ENCODE peak calls at places on chromosomes 5 and 9, in four cellular contexts. A is GM12878, S is ovary, M is A549. P is an unnamed sample.

GRCh38 chr5:161096006-161096405 is 244.0 kb upstream of the ATP10B start:
- DNase-seq in A (no peak), S (no peak), M (no peak), P (no peak)

GRCh38 chr5:140402258-140403074 is 833 bp downstream of the ANKHD1 start:
- DNase-seq in A (peak), S (no peak), M (peak), P (peak)

GRCh38 chr9:77370064-77370463 is 192.7 kb downstream of the VPS13A start:
- DNase-seq in A (no peak), S (no peak), M (no peak), P (no peak)

GRCh38 chr9:77511525-77511924 is 136.6 kb downstream of the GNA14 start:
- DNase-seq in A (no peak), S (no peak), M (no peak), P (no peak)

GRCh38 chr5:155027993-155028629 is 14.6 kb downstream of the KIF4B start:
- DNase-seq in A (no peak), S (no peak), M (peak), P (no peak)

GRCh38 chr5:52007230-52007858 is 624.1 kb downstream of the ISL1 start:
- DNase-seq in A (no peak), S (no peak), M (peak), P (no peak)

GRCh38 chr5:93221-93980 is 1.4 kb downstream of the PLEKHG4B start:
- DNase-seq in A (no peak), S (no peak), M (no peak), P (peak)

GRCh38 chr5:149581931-149582768 is 852 bp downstream of the ARHGEF37 start:
- DNase-seq in A (no peak), S (peak), M (no peak), P (no peak)

GRCh38 chr9:37364751-37365360 is 57.6 kb upstream of the GRHPR start:
- DNase-seq in A (no peak), S (no peak), M (no peak), P (no peak)

GRCh38 chr9:128231638-128232568 is 28.7 kb downstream of the DNM1 start:
- DNase-seq in A (no peak), S (no peak), M (no peak), P (no peak)

GRCh38 chr9:133980864-133981588 is 11.1 kb downstream of the VAV2 start:
- DNase-seq in A (no peak), S (peak), M (no peak), P (no peak)

GRCh38 chr5:159913048-159913447 is 3.2 kb upstream of the ADRA1B start:
- DNase-seq in A (no peak), S (no peak), M (peak), P (no peak)

GRCh38 chr9:3809724-3810123 is 283.9 kb upstream of the RFX3 start:
- DNase-seq in A (peak), S (no peak), M (no peak), P (no peak)

GRCh38 chr9:128587453-128587852 is 35.1 kb downstream of the SPTAN1 start:
- DNase-seq in A (peak), S (no peak), M (no peak), P (no peak)

GRCh38 chr5:96936431-96937221 is 746 bp downstream of the LNPEP start:
- DNase-seq in A (no peak), S (no peak), M (peak), P (no peak)

GRCh38 chr9:112789493-112789892 is 38.9 kb downstream of the SNX30 start:
- DNase-seq in A (no peak), S (no peak), M (no peak), P (no peak)

GRCh38 chr9:9746826-9747225 is 866.0 kb downstream of the PTPRD start:
- DNase-seq in A (no peak), S (no peak), M (no peak), P (no peak)

GRCh38 chr5:77849308-77849900 is 73.3 kb upstream of the TBCA start:
- DNase-seq in A (no peak), S (no peak), M (no peak), P (no peak)

GRCh38 chr5:137954131-137954879 is 65.0 kb downstream of the PKD2L2 start:
- DNase-seq in A (no peak), S (no peak), M (peak), P (no peak)

GRCh38 chr9:104982543-104982942 is 54.6 kb upstream of the ABCA1 start:
- DNase-seq in A (no peak), S (no peak), M (no peak), P (no peak)

GRCh38 chr5:659496-660263 is 33.5 kb downstream of the TPPP start:
- DNase-seq in A (no peak), S (no peak), M (no peak), P (no peak)

GRCh38 chr5:569358-569867 is 42.7 kb upstream of the CEP72 start:
- DNase-seq in A (no peak), S (no peak), M (no peak), P (peak)

GRCh38 chr9:88766778-88767503 is 224.3 kb upstream of the S1PR3 start:
- DNase-seq in A (no peak), S (no peak), M (no peak), P (no peak)

GRCh38 chr5:50709471-50709870 is 43.0 kb downstream of the PARP8 start:
- DNase-seq in A (no peak), S (no peak), M (no peak), P (no peak)

GRCh38 chr9:27714388-27714787 is 141.1 kb upstream of the C9orf72 start:
- DNase-seq in A (no peak), S (no peak), M (peak), P (no peak)

GRCh38 chr5:142650060-142650459 is 35.8 kb downstream of the FGF1 start:
- DNase-seq in A (no peak), S (no peak), M (no peak), P (no peak)

GRCh38 chr9:37512439-37512838 is 26.7 kb downstream of the POLR1E start:
- DNase-seq in A (no peak), S (no peak), M (no peak), P (no peak)

GRCh38 chr9:133806623-133807010 is 68.5 kb upstream of the SARDH start:
- DNase-seq in A (no peak), S (no peak), M (no peak), P (no peak)

GRCh38 chr9:17962747-17963146 is 383.9 kb downstream of the SH3GL2 start:
- DNase-seq in A (no peak), S (no peak), M (no peak), P (no peak)

GRCh38 chr5:32711693-32712462 is 757 bp downstream of the NPR3 start:
- DNase-seq in A (no peak), S (peak), M (peak), P (peak)

GRCh38 chr5:33409435-33410146 is 31.2 kb upstream of the TARS1 start:
- DNase-seq in A (no peak), S (peak), M (no peak), P (no peak)

GRCh38 chr9:272251-273213 is 57.9 kb downstream of the DOCK8 start:
- DNase-seq in A (peak), S (no peak), M (no peak), P (peak)

GRCh38 chr9:68685213-68685612 is 19.8 kb upstream of the PIP5K1B start:
- DNase-seq in A (no peak), S (no peak), M (no peak), P (no peak)

GRCh38 chr9:87569008-87569908 is 71.6 kb downstream of the DAPK1 start:
- DNase-seq in A (no peak), S (peak), M (no peak), P (no peak)

GRCh38 chr5:178381921-178382688 is 149.5 kb upstream of the PHYKPL start:
- DNase-seq in A (no peak), S (peak), M (no peak), P (no peak)

GRCh38 chr5:39025456-39025855 is 48.7 kb downstream of the RICTOR start:
- DNase-seq in A (no peak), S (no peak), M (no peak), P (no peak)

GRCh38 chr5:154395407-154396106 is 50.2 kb upstream of the SAP30L start:
- DNase-seq in A (no peak), S (no peak), M (no peak), P (peak)

GRCh38 chr9:120940573-120940972 is 14.0 kb upstream of the TRAF1 start:
- DNase-seq in A (no peak), S (no peak), M (no peak), P (no peak)

GRCh38 chr9:120946259-120946658 is 19.7 kb upstream of the TRAF1 start:
- DNase-seq in A (no peak), S (no peak), M (no peak), P (no peak)

GRCh38 chr9:120941046-120941770 is 14.6 kb upstream of the TRAF1 start:
- DNase-seq in A (no peak), S (no peak), M (no peak), P (no peak)

GRCh38 chr9:120944434-120945125 is 18.0 kb upstream of the TRAF1 start:
- DNase-seq in A (peak), S (no peak), M (no peak), P (no peak)

DNA sequence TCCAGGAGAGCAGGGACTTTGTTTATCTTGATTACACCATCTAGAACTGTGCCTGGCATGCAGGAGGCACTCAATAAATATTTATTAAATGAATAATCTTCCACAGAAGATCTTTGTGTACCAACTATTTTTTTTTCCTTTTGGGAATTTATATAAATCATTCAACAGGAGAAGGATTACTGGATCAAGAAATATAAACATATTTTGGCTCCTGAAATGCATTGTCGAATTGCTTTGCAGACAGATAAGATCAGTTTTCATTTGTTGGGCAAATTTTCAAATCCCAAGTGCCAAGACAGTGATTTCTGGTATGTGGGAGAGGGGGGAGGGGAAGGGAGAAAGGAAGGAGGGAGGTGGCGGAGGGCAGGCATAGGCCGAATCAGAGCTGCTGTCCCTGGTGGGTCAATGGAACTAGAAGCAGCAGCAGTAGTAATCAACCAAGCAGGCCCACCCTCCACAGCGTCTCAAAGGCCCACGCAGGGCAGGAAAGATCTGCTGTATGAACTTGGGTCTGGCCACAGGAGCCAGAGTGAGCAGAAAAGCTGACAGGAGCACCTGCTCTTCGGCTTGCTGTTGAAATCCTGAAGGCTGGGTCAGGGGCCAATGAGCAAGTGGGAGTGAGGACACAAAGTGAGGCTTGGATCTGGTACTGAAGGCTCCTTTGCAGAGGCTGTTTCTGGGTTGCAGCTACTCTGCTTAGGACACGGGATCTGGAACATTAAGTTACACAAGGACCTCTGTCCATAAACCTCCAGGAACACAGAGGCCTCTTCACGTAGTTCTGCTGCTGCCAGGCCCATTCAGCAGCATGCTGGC is 15.8 kb upstream of the TRAF1 start:
- DNase-seq in A (no peak), S (no peak), M (no peak), P (no peak)
- TF ChIP-seq EP300 in A (no peak), S (no peak), M (no peak), P (no peak)

DNA sequence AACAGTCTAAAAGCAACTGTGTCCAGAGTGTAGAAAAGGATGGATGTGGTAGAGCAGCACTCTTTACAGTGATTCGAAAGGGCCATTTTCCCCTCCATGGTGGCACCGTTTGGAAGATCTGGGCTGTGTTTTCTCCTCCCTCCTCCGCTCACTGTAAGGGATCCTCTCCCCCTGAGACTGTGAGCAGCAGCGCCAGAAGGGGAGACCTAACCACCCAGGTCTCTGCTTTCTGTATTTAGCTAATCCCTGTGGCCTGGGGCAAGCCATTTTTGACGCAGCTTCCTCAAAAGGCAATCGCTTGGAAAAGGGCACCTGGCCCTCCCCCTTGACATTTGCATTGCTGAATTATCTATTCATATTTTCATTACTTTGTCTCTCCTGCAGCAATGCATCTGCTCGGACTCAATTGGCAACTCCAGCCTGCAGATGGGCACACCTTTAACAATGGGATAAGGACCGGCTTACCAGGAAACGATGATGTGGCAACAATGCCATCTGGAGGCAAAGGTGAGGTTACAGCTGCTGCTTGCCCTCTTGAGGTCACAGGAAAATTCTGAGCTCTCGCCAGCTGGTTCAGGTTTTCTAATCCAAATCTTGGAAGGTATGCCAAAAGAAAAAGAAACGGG is 244.3 kb upstream of the WWC1 start:
- DNase-seq in A (peak), S (no peak), M (peak), P (peak)
- TF ChIP-seq CTCF in A (peak), S (no peak), M (peak), P (no peak)

DNA sequence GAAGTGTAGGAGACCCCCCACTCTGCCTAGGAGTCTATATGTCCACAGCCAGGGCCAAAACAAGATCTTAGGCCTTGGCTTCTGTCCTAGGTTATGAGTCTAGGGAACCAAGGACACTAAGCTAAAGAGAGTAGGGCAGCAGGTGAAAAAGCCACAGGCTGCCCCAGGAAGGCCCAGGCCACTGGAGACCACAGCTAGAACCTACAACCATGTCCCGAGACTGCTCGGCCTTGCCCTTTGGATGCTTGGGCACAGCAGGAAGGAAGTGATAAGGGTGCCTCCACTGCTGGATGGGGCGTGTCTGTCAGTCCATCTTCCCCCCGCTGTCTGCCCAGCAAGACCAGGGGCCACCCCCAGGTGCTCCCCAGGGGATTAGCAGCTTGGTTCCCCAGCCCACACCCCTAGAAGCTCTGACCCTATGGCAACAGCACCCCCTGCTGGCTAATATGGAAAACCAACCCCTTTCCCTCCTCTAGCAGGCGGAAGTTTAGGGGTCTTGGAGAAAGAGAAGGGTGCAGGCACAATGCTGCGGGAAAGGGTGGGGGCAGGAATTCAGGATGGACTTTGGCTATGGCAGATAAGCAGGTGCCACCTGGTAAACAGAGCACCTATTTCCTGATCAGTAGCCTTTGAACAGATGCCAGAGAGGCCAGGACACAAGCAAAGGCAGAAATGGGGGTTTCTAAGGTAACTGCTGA is 10.5 kb upstream of the IRF1 start:
- DNase-seq in A (no peak), S (peak), M (peak), P (peak)
- TF ChIP-seq EP300 in A (no peak), S (no peak), M (no peak), P (no peak)

DNA sequence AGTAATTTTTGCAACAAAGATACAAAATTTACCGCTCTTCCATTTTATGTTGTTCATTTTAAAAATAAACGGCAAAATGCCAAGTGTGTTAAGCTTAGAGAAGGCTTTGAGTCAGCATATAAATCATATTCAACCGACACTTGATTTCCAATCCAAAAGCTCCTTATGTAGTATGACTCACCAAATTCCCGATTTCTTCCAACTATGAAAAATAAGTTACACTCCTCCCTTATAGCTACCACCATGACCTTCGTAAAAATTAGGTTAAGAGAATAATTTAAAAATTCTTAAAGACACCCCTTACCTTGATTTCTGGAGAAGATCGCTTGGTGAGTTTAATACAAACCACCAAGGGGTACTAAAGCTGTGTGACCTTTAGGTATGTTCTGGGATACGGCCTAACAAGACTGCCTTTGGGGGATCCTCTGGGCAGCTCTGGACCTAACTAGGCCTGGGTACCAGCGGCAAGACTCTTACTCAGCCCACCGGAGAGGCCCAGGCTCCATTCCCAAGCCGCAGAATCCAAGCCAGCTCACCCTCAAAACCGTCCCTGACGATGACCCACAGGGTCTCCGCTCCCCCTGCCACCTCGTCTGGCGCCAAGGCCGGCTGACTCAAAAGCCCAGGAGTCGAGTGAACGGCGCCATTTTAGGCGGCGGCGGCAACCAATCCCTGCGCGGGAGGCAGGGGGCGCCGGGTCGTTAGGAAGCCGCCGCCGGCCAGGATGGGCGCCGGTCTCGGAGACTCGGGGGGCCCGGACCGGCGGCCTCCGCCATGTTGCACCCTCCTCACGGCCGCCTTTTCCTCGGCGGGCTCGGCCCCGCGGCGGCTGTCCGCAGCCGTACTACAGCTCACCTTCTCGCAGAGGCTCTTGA is 731 bp downstream of the PPP2CA start:
- DNase-seq in A (no peak), S (peak), M (peak), P (peak)
- TF ChIP-seq CTCF in A (peak), S (no peak), M (no peak), P (no peak)